ENCODE peak calls at places on chromosome 5, in nine cellular contexts. I is EH; Z is naive thymus-derived CD8-positive, alpha-beta T cell; Y is T-cell; A is heart left ventricle; U is amniotic epithelial cell; B is EL; O is activated CD4-positive, alpha-beta T cell treated with anti-CD3 and anti-CD28 coated beads for 36 hours; D is Kasumi-1. M is an unnamed sample.
A peak's percentile ranks its signal among the peaks of the same experiment; 100 is the strongest.

GRCh38 chr5:76022611-76023010 is 60.6 kb upstream of the SV2C start:
- DNase-seq in O (no peak), A (no peak), D (no peak), B (no peak), U (no peak), I (no peak), Y (no peak), Z (no peak), M (no peak)

GRCh38 chr5:61809651-61810050 is 477.6 kb downstream of the ZSWIM6 start:
- DNase-seq in Z (no peak), I (no peak), O (no peak), B (no peak), A (no peak), D (no peak), U (no peak), Y (no peak), M (no peak)

GRCh38 chr5:6377121-6377520 is 1.2 kb downstream of the MED10 start:
- DNase-seq in O (peak; percentile 27), U (peak; percentile 69), A (no peak), B (no peak), D (no peak), I (peak; percentile 6), Z (no peak), Y (no peak), M (no peak)

GRCh38 chr5:118603278-118603677 is 385.1 kb downstream of the DTWD2 start:
- DNase-seq in U (no peak), O (no peak), A (no peak), Y (no peak), B (no peak), I (no peak), D (no peak), Z (no peak), M (no peak)

GRCh38 chr5:117065800-117066199 is 491.2 kb upstream of the SEMA6A start:
- DNase-seq in O (no peak), Y (no peak), B (no peak), U (no peak), A (no peak), D (no peak), Z (no peak), I (no peak), M (no peak)

GRCh38 chr5:173534031-173534430 is 82.4 kb downstream of the BOD1 start:
- DNase-seq in D (no peak), U (no peak), Y (no peak), I (no peak), A (no peak), O (no peak), Z (no peak), B (no peak), M (no peak)

GRCh38 chr5:134846641-134846960 is 833 bp downstream of the C5orf24 start:
- DNase-seq in B (peak; percentile 32), I (peak; percentile 46), D (peak; percentile 24), Z (no peak), O (peak; percentile 56), A (no peak), U (peak; percentile 17), Y (no peak), M (no peak)

GRCh38 chr5:169429044-169429443 is 128.1 kb upstream of the SLIT3 start:
- DNase-seq in B (peak; percentile 22), Y (no peak), D (no peak), A (peak; percentile 47), I (peak; percentile 9), U (peak; percentile 60), O (no peak), Z (no peak), M (peak; percentile 49)

GRCh38 chr5:73629456-73629855 is 3.5 kb downstream of the ARHGEF28 start:
- DNase-seq in B (no peak), Z (no peak), I (no peak), D (no peak), Y (no peak), U (no peak), A (no peak), O (no peak), M (no peak)

GRCh38 chr5:108193021-108193795 is 188.7 kb downstream of the FBXL17 start:
- DNase-seq in D (no peak), Y (no peak), A (no peak), Z (no peak), U (peak; percentile 85), B (peak; percentile 78), O (no peak), I (peak; percentile 94), M (no peak)

GRCh38 chr5:130267926-130268325 is 363.7 kb downstream of the CHSY3 start:
- DNase-seq in I (no peak), A (no peak), D (no peak), B (no peak), Z (no peak), Y (no peak), O (no peak), U (no peak), M (no peak)

M was measured in left ventricle myocardium superior.